ENCODE peak calls at places on chromosomes 7 and 10, in five cellular contexts. F, D, W, X and Z are unnamed samples.
A peak's percentile ranks its signal among the peaks of the same experiment; 100 is the strongest.

GRCh38 chr7:101988513-101988912 is 171.1 kb downstream of the CUX1 start:
- DNase-seq in D (no peak), X (no peak), W (no peak), F (no peak), Z (no peak)

GRCh38 chr7:37494940-37495339 is 46.3 kb upstream of the ELMO1 start:
- DNase-seq in F (no peak), X (no peak), D (no peak), W (no peak), Z (no peak)

GRCh38 chr10:98367626-98368451 is 47.1 kb downstream of the PYROXD2 start:
- DNase-seq in W (no peak), F (no peak), D (no peak), X (no peak), Z (no peak)

GRCh38 chr10:131891196-131891928 is 9.4 kb upstream of the PPP2R2D start:
- DNase-seq in X (no peak), D (no peak), F (peak; percentile 35), W (no peak), Z (no peak)

GRCh38 chr10:100115011-100115770 is 33.5 kb upstream of the CPN1 start:
- DNase-seq in W (no peak), D (no peak), F (no peak), X (no peak), Z (no peak)

GRCh38 chr7:135414208-135414607 is 95.7 kb downstream of the CNOT4 start:
- DNase-seq in X (no peak), W (no peak), D (no peak), F (no peak), Z (no peak)

GRCh38 chr10:124059552-124059951 is 33.8 kb downstream of the CHST15 start:
- DNase-seq in D (no peak), W (no peak), X (no peak), F (no peak), Z (no peak)

GRCh38 chr10:70820976-70821750 is 5.4 kb downstream of the SGPL1 start:
- DNase-seq in F (peak; percentile 43), W (no peak), D (no peak), X (no peak), Z (no peak)

GRCh38 chr10:96387151-96387550 is 28.3 kb upstream of the OPALIN start:
- DNase-seq in X (no peak), F (no peak), W (no peak), D (no peak), Z (no peak)

GRCh38 chr10:69089638-69090599 is 2.0 kb downstream of the SRGN start:
- DNase-seq in W (peak; percentile 75), X (no peak), D (peak; percentile 68), F (no peak), Z (peak; percentile 75)

GRCh38 chr7:143096146-143096545 is 35.7 kb upstream of the PIP start:
- DNase-seq in W (no peak), F (no peak), X (peak; percentile 62), D (no peak), Z (no peak)

GRCh38 chr10:78371118-78371517 is 337.5 kb downstream of the RPS24 start:
- DNase-seq in X (no peak), W (no peak), F (no peak), D (no peak), Z (no peak)

GRCh38 chr10:102868976-102869289 is 337 bp upstream of the AS3MT start:
- DNase-seq in D (no peak), F (no peak), W (no peak), X (no peak), Z (no peak)

GRCh38 chr10:31004611-31005193 is 27.0 kb downstream of the ZNF438 start:
- DNase-seq in F (peak; percentile 70), X (no peak), D (no peak), W (no peak), Z (no peak)

GRCh38 chr10:71280216-71280615 is 38.8 kb upstream of the SLC29A3 start:
- DNase-seq in F (no peak), X (no peak), W (no peak), D (no peak), Z (no peak)

GRCh38 chr7:117427258-117427701 is at the start of gene ASZ1:
- DNase-seq in D (no peak), W (no peak), F (no peak), X (no peak), Z (no peak)

GRCh38 chr10:55410415-55410885 is 609.4 kb upstream of the PCDH15 start:
- DNase-seq in F (no peak), D (peak; percentile 22), W (no peak), X (peak; percentile 6), Z (no peak)

GRCh38 chr10:3295501-3296005 is 123.0 kb upstream of the PITRM1 start:
- DNase-seq in W (no peak), X (no peak), F (no peak), D (no peak), Z (no peak)

GRCh38 chr7:57211428-57212100 is 79.3 kb upstream of the ZNF479 start:
- DNase-seq in D (no peak), F (no peak), X (no peak), W (no peak), Z (no peak)
- H3K9me3 ChIP-seq in D (peaks cover 33% of the 10 kb centered on the region), F (peaks cover 37% of the 10 kb centered on the region), X (no peaks in the 10 kb centered on the region), W (no peaks in the 10 kb centered on the region), Z (peaks cover 30% of the 10 kb centered on the region)

GRCh38 chr10:133034092-133034491 is 53.6 kb upstream of the ADGRA1 start:
- DNase-seq in X (no peak), D (no peak), F (no peak), W (no peak), Z (no peak)
- H3K27me3 ChIP-seq in X (peaks cover 7% of the 10 kb centered on the region), D (no peaks in the 10 kb centered on the region), F (no peaks in the 10 kb centered on the region), W (no peaks in the 10 kb centered on the region), Z (no peaks in the 10 kb centered on the region)

GRCh38 chr10:133238066-133238804 is 580 bp downstream of the VENTX start:
- DNase-seq in F (no peak), D (no peak), X (no peak), W (no peak), Z (no peak)

GRCh38 chr10:133236411-133237240 is 1.0 kb upstream of the VENTX start:
- DNase-seq in W (no peak), X (no peak), F (no peak), D (no peak), Z (no peak)

GRCh38 chr10:133237241-133238065 is at the start of gene VENTX:
- DNase-seq in D (no peak), X (no peak), F (no peak), W (no peak), Z (no peak)

GRCh38 chr10:133235265-133235664 is 2.4 kb upstream of the VENTX start:
- DNase-seq in X (no peak), W (no peak), D (peak; percentile 46), F (no peak), Z (peak; percentile 7)

GRCh38 chr10:133235891-133236321 is 1.7 kb upstream of the VENTX start:
- DNase-seq in D (no peak), F (no peak), X (no peak), W (no peak), Z (no peak)
- H3K4me3 ChIP-seq in D (no peak overlapping the region), F (no peak overlapping the region), X (no peak overlapping the region), W (peak overlapping the region; percentile 55), Z (no peak overlapping the region)

GRCh38 chr7:56219017-56219416 is 102.8 kb upstream of the NUPR2 start:
- DNase-seq in W (no peak), X (no peak), D (no peak), F (no peak), Z (no peak)

GRCh38 chr7:56218510-56218909 is 102.3 kb upstream of the NUPR2 start:
- DNase-seq in F (no peak), D (no peak), W (no peak), X (no peak), Z (no peak)

GRCh38 chr7:56213574-56213973 is 97.4 kb upstream of the NUPR2 start:
- DNase-seq in X (no peak), W (no peak), D (no peak), F (no peak), Z (no peak)
- H3K9me3 ChIP-seq in X (no peaks in the 10 kb centered on the region), W (no peaks in the 10 kb centered on the region), D (peaks cover 13% of the 10 kb centered on the region), F (peaks cover 20% of the 10 kb centered on the region), Z (no peaks in the 10 kb centered on the region)

GRCh38 chr7:25807212-25807611 is 344.8 kb upstream of the NFE2L3 start:
- DNase-seq in W (no peak), X (no peak), D (no peak), F (no peak), Z (no peak)
- H3K27me3 ChIP-seq in W (no peaks in the 10 kb centered on the region), X (no peaks in the 10 kb centered on the region), D (no peaks in the 10 kb centered on the region), F (no peaks in the 10 kb centered on the region), Z (no peaks in the 10 kb centered on the region)

GRCh38 chr7:100358027-100358856 is at the start of gene PILRB:
- DNase-seq in X (no peak), F (no peak), W (no peak), D (peak; percentile 19), Z (no peak)
- H3K4me3 ChIP-seq in X (no peak within 1 kb of the TSS), F (no peak within 1 kb of the TSS), W (no peak within 1 kb of the TSS), D (no peak within 1 kb of the TSS), Z (no peak within 1 kb of the TSS)

DNA sequence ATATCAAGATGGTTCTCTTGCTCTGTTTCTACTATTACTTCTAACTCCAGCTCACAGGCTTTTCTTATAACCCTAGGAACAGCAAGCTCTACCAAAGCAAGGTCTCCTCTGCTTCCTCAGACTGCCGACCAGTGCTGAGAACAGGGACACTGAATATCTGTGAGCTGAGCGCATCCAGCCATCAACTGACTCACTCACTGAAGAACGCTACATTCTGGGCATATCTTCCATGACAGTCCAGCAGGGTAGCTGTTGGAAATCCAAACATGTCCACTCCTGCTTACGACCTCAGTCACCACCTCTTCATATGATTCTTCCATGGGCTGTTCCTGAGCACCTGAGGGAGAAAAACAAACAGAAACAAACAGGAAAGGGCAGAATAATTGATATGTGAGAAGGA is 2.8 kb downstream of the ZNF32 start:
- DNase-seq in D (no peak), F (no peak), X (no peak), W (no peak), Z (no peak)
- H3K9me3 ChIP-seq in D (peaks cover 61% of the 10 kb centered on the region), F (peaks cover 43% of the 10 kb centered on the region), X (no peaks in the 10 kb centered on the region), W (peaks cover 27% of the 10 kb centered on the region), Z (peaks cover 12% of the 10 kb centered on the region)

DNA sequence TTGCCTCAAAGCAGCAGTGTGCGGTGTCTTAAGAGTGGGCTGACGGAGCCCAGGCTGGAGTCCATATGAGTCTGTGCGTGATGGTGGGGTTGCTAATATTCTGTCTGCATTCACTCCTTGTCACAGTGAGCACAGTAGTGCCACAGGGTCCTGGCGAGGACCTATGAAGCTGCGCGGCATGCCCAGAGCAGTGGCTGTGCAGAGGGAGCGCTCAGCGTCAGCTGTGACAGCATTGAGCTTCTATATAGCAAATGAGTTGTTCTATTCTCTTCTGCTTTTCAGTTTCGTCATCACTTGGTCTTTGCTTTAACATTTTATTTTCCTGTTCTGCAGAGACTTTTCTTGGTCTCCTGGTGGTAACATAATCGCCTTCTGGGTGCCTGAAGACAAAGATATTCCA is 14.5 kb downstream of the EIF3B start:
- DNase-seq in W (no peak), D (no peak), F (no peak), X (no peak), Z (no peak)
- H3K27me3 ChIP-seq in W (no peaks in the 10 kb centered on the region), D (no peaks in the 10 kb centered on the region), F (no peaks in the 10 kb centered on the region), X (no peaks in the 10 kb centered on the region), Z (no peaks in the 10 kb centered on the region)